ENCODE peak calls at places on chromosomes 6 and 20, in four cellular contexts. S is cardiac fibroblast, I is neural crest cell, H is AG04449. D is an unnamed sample.

GRCh38 chr6:170148709-170149470 is 142.0 kb downstream of the DLL1 start:
- DNase-seq in S (no peak), I (no peak), H (no peak), D (no peak)

GRCh38 chr6:13273931-13274706 is 54.2 kb downstream of the TBC1D7 start:
- DNase-seq in S (no peak), I (no peak), H (no peak), D (no peak)

GRCh38 chr6:83019741-83020140 is 45.9 kb downstream of the UBE3D start:
- DNase-seq in S (no peak), I (no peak), H (no peak), D (no peak)

GRCh38 chr20:9200620-9201019 is 131.7 kb downstream of the PLCB4 start:
- DNase-seq in S (peak; percentile 66), I (no peak), H (no peak), D (no peak)

GRCh38 chr20:23629017-23629541 is 8.7 kb downstream of the CST3 start:
- DNase-seq in S (peak; percentile 90), I (no peak), H (peak; percentile 29), D (no peak)

GRCh38 chr6:32216998-32217397 is 6.9 kb downstream of the NOTCH4 start:
- DNase-seq in S (no peak), I (no peak), H (no peak), D (no peak)

GRCh38 chr20:23774081-23774480 is 23.3 kb upstream of the CST1 start:
- DNase-seq in S (no peak), I (no peak), H (no peak), D (no peak)

GRCh38 chr6:134249759-134250602 is 67.9 kb downstream of the SGK1 start:
- DNase-seq in S (peak; percentile 54), I (no peak), H (no peak), D (no peak)

DNA sequence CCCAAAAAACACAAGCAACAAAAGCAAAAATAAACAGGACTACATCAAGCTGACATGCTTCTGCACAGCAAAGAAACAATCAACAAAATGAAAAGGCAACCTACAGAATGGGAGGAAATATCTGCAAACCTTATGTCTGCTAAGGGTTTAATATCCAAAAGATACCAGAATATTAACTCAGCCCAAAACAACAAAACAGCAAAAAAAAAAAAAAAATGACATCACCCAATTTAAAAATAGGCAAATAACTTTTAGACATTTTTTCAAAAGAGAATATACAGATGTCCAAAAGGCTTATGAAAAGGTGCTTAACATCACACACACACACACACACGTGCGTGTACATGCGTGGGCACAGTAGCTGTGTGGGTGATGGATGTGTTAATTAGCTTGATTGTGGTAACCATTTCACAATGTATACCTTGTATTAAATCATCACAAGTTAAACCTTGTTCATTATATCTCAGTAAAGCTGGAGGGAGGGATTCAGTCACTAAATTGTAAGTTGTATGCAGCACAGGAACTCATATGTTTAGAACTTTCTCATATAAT is 52.4 kb downstream of the QKI start:
- DNase-seq in S (no peak), I (no peak), H (no peak), D (no peak)
- TF ChIP-seq CTCF in S (no peak), I (no peak), H (no peak), D (no peak)

DNA sequence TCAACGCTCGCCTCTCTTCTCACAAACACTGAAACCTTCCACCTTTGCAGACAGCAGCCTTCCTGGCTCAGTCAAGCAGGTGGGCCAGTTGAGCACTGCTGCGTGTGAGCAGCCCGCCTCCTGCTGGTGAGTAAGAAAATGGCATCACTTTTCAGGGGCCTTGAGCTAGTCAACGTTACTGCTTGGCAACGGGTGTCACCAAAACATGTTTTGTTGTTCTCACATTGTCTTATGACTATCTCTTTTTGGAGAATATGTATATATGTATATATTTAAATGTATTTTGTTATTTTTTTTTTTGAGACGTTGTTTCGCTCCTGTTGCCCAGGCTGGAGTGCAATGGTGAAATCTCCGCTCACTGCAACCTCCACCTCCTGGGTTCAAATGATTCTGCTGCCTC is 97.0 kb upstream of the AGPAT4 start:
- DNase-seq in S (peak; percentile 86), I (peak; percentile 65), H (no peak), D (no peak)
- TF ChIP-seq CTCF in S (peak; percentile 96), I (peak; percentile 98), H (peak; percentile 95), D (peak; percentile 96)

GRCh38 chr6:74899416-74899815 is 306.4 kb downstream of the COL12A1 start:
- DNase-seq in S (peak; percentile 69), I (no peak), H (no peak), D (no peak)
- TF ChIP-seq CTCF in S (peak; percentile 56), I (no peak), H (no peak), D (peak; percentile 0)

DNA sequence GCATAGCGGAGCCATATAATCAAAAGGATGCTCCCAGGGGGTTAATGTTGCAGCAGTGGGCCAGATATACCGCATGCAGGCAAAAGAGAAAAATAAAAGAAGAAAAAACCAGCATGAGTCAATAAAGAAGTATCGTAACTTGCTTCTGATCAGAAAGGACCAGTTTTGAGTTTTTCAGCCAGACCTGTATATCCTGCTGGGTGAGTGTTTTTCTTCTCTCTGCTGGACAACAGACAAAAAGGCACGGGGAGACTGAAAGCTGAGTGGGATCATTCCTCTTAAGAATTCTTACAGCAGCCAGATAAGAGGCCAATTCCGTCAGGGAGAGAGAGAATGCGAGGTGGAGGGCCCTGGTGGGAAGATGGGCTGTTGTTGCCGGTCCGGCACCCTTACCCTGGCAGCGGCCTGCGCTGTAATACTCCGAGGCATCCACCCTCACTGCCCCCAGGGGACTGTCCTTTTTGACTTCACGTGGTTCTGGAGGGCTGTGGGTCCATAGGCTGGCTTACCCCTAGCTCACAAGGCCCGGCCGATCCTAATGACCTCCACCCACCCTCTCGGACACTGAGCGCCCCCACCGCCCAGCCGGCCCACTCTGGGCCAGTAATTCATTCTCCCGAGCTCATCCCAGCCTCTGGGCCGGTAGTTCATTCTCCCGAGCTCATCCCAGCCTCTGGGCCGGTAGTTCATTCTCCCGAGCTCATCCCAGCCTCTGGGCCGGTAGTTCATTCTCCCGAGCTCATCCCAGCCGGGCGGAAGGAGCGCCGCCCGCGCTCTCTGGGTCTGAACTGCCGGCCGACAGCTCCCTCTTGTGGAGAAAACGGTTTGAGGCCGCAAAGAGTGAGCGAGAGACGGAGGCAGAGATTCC is 118.4 kb upstream of the SIRPA start:
- DNase-seq in S (peak; percentile 94), I (peak; percentile 95), H (peak; percentile 37), D (peak; percentile 23)
- TF ChIP-seq CTCF in S (peak; percentile 80), I (peak; percentile 87), H (peak; percentile 91), D (peak; percentile 85)

GRCh38 chr20:38272398-38272797 is 11.9 kb upstream of the KIAA1755 start:
- DNase-seq in S (peak; percentile 30), I (no peak), H (no peak), D (no peak)
- TF ChIP-seq CTCF in S (no peak), I (no peak), H (no peak), D (no peak)

D was measured in D721Med.